ENCODE peak calls at places on chromosome 20, in ten cellular contexts. I is aorta; X is IMR-90; W is coronary artery; H is heart left ventricle; A is dorsolateral prefrontal cortex; B is fibroblast of lung; S is effector memory CD4-positive, alpha-beta T cell; G is thoracic aorta; E is ovary. J is an unnamed sample.

GRCh38 chr20:588932-589672 is 21.0 kb downstream of the TCF15 start:
- DNase-seq in I (no peak), X (no peak), W (no peak), H (no peak), A (no peak), B (no peak), S (no peak), G (no peak), E (no peak), J (peak)

GRCh38 chr20:50957276-50957675 is 1.1 kb downstream of the DPM1 start:
- DNase-seq in I (no peak), X (no peak), W (no peak), H (no peak), A (no peak), B (peak), S (no peak), G (no peak), E (no peak), J (no peak)

GRCh38 chr20:22438926-22439325 is 145.4 kb downstream of the FOXA2 start:
- DNase-seq in I (no peak), X (no peak), W (no peak), H (no peak), A (no peak), B (no peak), S (no peak), G (no peak), E (no peak), J (no peak)

GRCh38 chr20:11919046-11919445 is 1.4 kb downstream of the BTBD3 start:
- DNase-seq in I (no peak), X (peak), W (no peak), H (peak), A (peak), B (peak), S (no peak), G (no peak), E (no peak), J (no peak)

GRCh38 chr20:18831830-18832229 is 18.2 kb downstream of the SCP2D1 start:
- DNase-seq in I (no peak), X (peak), W (no peak), H (no peak), A (no peak), B (peak), S (no peak), G (no peak), E (no peak), J (no peak)

GRCh38 chr20:63850689-63851547 is 10.4 kb upstream of the ABHD16B start:
- DNase-seq in I (no peak), X (no peak), W (no peak), H (no peak), A (no peak), B (no peak), S (no peak), G (no peak), E (no peak), J (no peak)

GRCh38 chr20:9323622-9324021 is 190.8 kb upstream of the LAMP5 start:
- DNase-seq in I (no peak), X (no peak), W (no peak), H (no peak), A (peak), B (no peak), S (no peak), G (no peak), E (no peak), J (no peak)

GRCh38 chr20:35700625-35701148 is 1.5 kb downstream of the ROMO1 start:
- DNase-seq in I (no peak), X (no peak), W (no peak), H (no peak), A (no peak), B (no peak), S (no peak), G (no peak), E (no peak), J (peak)

GRCh38 chr20:50625986-50626677 is 65.2 kb downstream of the RIPOR3 start:
- DNase-seq in I (peak), X (peak), W (no peak), H (peak), A (no peak), B (peak), S (no peak), G (no peak), E (peak), J (no peak)

GRCh38 chr20:626579-626978 is 16.5 kb upstream of the TCF15 start:
- DNase-seq in I (no peak), X (no peak), W (no peak), H (no peak), A (no peak), B (no peak), S (no peak), G (no peak), E (no peak), J (no peak)

GRCh38 chr20:38115205-38115604 is 49.9 kb downstream of the TGM2 start:
- DNase-seq in I (no peak), X (no peak), W (no peak), H (no peak), A (no peak), B (no peak), S (no peak), G (no peak), E (no peak), J (no peak)

GRCh38 chr20:38112943-38113294 is 52.2 kb downstream of the TGM2 start:
- DNase-seq in I (no peak), X (no peak), W (no peak), H (no peak), A (no peak), B (no peak), S (no peak), G (no peak), E (no peak), J (no peak)

GRCh38 chr20:38114353-38114791 is 50.7 kb downstream of the TGM2 start:
- DNase-seq in I (no peak), X (peak), W (no peak), H (no peak), A (no peak), B (peak), S (no peak), G (no peak), E (no peak), J (no peak)

GRCh38 chr20:38112249-38112942 is 52.7 kb downstream of the TGM2 start:
- DNase-seq in I (no peak), X (no peak), W (no peak), H (no peak), A (no peak), B (no peak), S (no peak), G (no peak), E (no peak), J (no peak)

DNA sequence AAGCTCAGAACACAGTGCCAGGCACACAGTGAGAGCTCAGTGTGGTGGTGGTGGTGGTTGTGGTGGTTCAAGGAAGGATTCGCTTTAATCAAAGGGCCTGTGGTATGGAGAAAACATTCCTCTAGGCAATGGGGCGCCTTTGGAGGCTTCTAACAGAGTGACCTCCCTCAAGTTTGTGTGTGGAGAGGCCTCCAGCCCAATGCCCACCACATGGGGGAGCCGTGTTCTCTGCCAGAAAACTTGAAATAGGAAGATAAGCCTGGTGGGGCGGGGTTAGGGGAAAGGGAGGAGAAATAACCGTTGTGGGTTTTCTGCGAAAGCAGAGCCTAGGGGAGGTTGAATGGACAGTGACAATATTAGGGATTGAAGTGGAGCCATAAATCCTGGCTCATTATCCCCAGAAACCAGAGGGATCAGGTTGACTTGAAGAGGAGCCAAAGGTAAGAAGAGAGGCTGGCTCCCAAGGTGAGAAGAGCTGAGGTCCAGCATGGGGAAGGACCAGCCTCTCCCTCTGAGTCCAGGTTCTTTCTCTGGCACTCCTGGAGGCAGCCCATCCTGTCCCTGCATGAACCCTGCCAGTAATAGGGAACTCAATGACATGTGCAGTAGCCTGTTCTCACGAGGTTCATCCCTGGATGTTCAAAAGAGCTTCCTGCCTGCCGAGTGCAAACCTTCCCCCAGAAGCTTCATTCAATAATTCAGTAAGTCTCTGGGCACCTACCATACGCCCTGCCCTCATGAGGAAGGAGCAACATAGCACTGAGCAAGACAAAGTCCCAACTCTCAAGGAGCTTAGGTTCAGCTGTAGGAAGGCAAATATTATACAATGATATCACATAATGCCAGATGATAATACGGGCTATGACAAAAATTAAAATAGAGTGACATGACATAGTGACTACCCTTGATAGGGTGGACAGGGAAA is 51.4 kb downstream of the TGM2 start:
- DNase-seq in I (no peak), X (no peak), W (no peak), H (no peak), A (no peak), B (no peak), S (no peak), G (no peak), E (no peak), J (no peak)
- H3K27ac ChIP-seq in I (no peak), X (no peak), W (peak), H (peak), A (no peak), B (no peak), S (no peak), G (peak), E (no peak), J (no peak)

GRCh38 chr20:62378215-62378614 is 8.7 kb upstream of the RPS21 start:
- DNase-seq in I (no peak), X (no peak), W (no peak), H (no peak), A (no peak), B (peak), S (no peak), G (no peak), E (no peak), J (no peak)

GRCh38 chr20:62377064-62377461 is 9.8 kb upstream of the RPS21 start:
- DNase-seq in I (no peak), X (no peak), W (no peak), H (no peak), A (no peak), B (no peak), S (no peak), G (no peak), E (no peak), J (no peak)

GRCh38 chr20:62374431-62375152 is 7.5 kb upstream of the LAMA5 start:
- DNase-seq in I (no peak), X (peak), W (no peak), H (no peak), A (no peak), B (no peak), S (no peak), G (no peak), E (no peak), J (no peak)

GRCh38 chr20:62377615-62378085 is 9.3 kb upstream of the RPS21 start:
- DNase-seq in I (no peak), X (no peak), W (no peak), H (peak), A (no peak), B (no peak), S (no peak), G (no peak), E (no peak), J (no peak)

GRCh38 chr20:62376112-62377063 is 9.3 kb upstream of the LAMA5 start:
- DNase-seq in I (peak), X (peak), W (no peak), H (peak), A (no peak), B (peak), S (no peak), G (no peak), E (no peak), J (no peak)
- H3K27ac ChIP-seq in I (no peak), X (no peak), W (peak), H (peak), A (no peak), B (no peak), S (no peak), G (peak), E (no peak), J (peak)

DNA sequence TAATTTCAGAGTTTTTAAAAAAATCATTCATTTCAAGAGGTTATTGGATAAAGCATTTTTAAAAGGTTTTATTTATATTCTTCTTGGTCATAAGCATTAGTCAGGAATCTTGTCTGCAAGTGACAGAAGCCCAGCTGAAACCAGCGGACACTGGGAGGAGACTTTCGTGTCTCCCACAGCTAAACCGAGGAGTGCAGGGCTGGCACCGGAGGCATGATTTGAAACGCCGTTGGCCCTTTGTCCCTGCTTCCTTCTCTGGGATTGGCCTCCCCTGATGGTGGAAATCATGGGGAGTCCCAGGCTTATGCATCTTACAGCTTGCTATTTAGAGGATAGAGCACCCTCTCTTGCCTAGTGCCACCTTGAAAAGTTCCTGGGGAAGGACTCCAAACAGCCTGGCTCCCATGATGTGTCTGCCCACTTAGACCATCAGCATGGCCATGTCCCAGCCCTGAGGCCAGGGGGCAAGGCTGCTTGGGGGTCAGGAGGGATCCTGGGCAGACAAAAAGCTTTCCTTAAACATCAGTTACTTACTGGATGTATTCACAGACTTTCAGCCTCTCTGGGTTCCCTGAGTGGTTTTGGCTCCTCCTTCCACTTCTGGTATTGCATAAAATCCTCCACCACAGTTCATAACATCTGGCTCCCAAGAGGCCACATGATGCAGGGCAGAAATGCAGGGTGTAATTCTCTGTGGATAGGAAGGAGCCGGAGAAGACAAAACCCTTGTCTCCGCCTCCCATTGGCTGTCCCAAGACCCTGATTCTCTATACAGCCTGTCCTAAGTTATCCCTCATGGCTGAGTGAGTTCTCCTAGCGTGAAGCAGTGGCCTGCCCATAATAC is 49.4 kb upstream of the INSM1 start:
- DNase-seq in I (no peak), X (no peak), W (no peak), H (no peak), A (no peak), B (no peak), S (no peak), G (no peak), E (no peak), J (no peak)
- H3K27ac ChIP-seq in I (no peak), X (no peak), W (peak), H (peak), A (no peak), B (no peak), S (no peak), G (no peak), E (no peak), J (no peak)

GRCh38 chr20:53827292-53827995 is 233.8 kb upstream of the ZNF217 start:
- DNase-seq in I (no peak), X (no peak), W (no peak), H (no peak), A (no peak), B (no peak), S (no peak), G (no peak), E (no peak), J (no peak)
- H3K27ac ChIP-seq in I (no peak), X (peak), W (peak), H (peak), A (no peak), B (peak), S (no peak), G (peak), E (no peak), J (peak)

GRCh38 chr20:57435105-57435497 is 43.9 kb downstream of the RBM38 start:
- DNase-seq in I (no peak), X (no peak), W (no peak), H (no peak), A (no peak), B (no peak), S (no peak), G (no peak), E (no peak), J (no peak)
- H3K27ac ChIP-seq in I (no peak), X (no peak), W (no peak), H (peak), A (no peak), B (no peak), S (no peak), G (no peak), E (no peak), J (no peak)

GRCh38 chr20:21302645-21303060 is 478 bp upstream of the XRN2 start:
- DNase-seq in I (no peak), X (no peak), W (no peak), H (no peak), A (no peak), B (no peak), S (no peak), G (no peak), E (no peak), J (no peak)

GRCh38 chr20:21303061-21303871 is at the start of gene XRN2:
- DNase-seq in I (peak), X (peak), W (peak), H (peak), A (peak), B (peak), S (peak), G (peak), E (peak), J (peak)

GRCh38 chr20:21303872-21304586 is 898 bp downstream of the XRN2 start:
- DNase-seq in I (no peak), X (peak), W (no peak), H (no peak), A (no peak), B (no peak), S (no peak), G (no peak), E (no peak), J (no peak)

DNA sequence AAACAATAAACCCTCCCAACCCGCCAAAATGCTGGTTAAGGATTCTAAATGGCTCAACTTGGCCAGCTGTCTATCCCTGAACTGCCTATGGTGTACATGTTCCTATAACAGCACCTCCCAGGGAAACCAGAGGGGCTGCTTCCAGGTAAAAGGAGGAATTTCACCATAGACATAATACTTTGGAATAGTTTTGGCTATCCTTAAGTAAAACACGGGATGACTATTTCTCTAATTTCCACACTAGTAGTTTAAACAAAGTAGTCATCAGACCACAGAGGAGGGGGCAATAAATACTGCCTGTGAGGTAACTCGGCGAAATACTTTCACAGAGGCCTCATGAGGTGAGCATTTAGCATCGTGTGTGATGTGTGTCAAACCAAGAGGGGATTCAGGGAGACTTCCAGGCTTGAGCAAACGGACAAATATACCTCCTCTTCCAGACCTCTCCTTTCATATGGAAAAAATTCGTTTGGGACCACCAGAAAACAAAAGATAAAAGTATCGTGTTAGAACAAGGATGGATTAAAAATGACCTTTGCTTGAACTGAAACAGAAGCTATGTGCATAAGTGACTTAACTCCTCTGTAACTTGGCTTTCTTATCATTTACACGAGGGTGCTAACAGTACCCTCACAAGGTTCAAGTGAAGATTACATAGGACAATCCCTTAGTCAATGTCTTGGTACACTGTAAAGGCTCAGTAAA is 1.0 kb upstream of the XRN2 start:
- DNase-seq in I (no peak), X (no peak), W (no peak), H (no peak), A (no peak), B (no peak), S (no peak), G (no peak), E (no peak), J (no peak)
- H3K27ac ChIP-seq in I (no peak), X (no peak), W (peak), H (peak), A (peak), B (peak), S (peak), G (peak), E (no peak), J (peak)